ENCODE peak calls at places on chromosomes 1 and 21, in four cellular contexts. V is GM12891; L is psoas muscle; Q is stimulated activated CD8-positive, alpha-beta memory T cell treated with anti-CD3 and anti-CD28 coated beads, Interleukin-4, amount 100 ng/mL, for 1 hour. P is an unnamed sample.

GRCh38 chr1:51731998-51732397 is 115.1 kb downstream of the OSBPL9 start:
- DNase-seq in V (no peak), L (no peak), Q (no peak), P (no peak)

GRCh38 chr1:229022595-229023350 is 248.1 kb upstream of the RAB4A start:
- DNase-seq in V (no peak), L (no peak), Q (no peak), P (peak)

GRCh38 chr1:212485895-212486590 is 53.3 kb downstream of the NENF start:
- DNase-seq in V (no peak), L (peak), Q (no peak), P (peak)

GRCh38 chr1:1777510-1777909 is 760 bp downstream of the NADK start:
- DNase-seq in V (no peak), L (peak), Q (no peak), P (peak)

GRCh38 chr1:94236021-94236491 is 1.3 kb downstream of the ARHGAP29 start:
- DNase-seq in V (no peak), L (no peak), Q (no peak), P (no peak)

GRCh38 chr1:59375321-59376220 is 78.7 kb downstream of the FGGY start:
- DNase-seq in V (no peak), L (no peak), Q (no peak), P (no peak)

GRCh38 chr1:29478046-29478791 is 241.9 kb downstream of the PTPRU start:
- DNase-seq in V (no peak), L (no peak), Q (no peak), P (no peak)

GRCh38 chr1:59692591-59692990 is 122.2 kb upstream of the HOOK1 start:
- DNase-seq in V (no peak), L (no peak), Q (no peak), P (no peak)

GRCh38 chr1:170836146-170836545 is 99.2 kb upstream of the MROH9 start:
- DNase-seq in V (no peak), L (no peak), Q (no peak), P (no peak)

GRCh38 chr1:91217911-91218310 is 186.7 kb downstream of the HFM1 start:
- DNase-seq in V (no peak), L (no peak), Q (no peak), P (no peak)

GRCh38 chr1:203091761-203092330 is 6.0 kb upstream of the MYOG start:
- DNase-seq in V (no peak), L (no peak), Q (no peak), P (no peak)

GRCh38 chr1:30988045-30988444 is 77.5 kb downstream of the PUM1 start:
- DNase-seq in V (no peak), L (no peak), Q (no peak), P (no peak)

GRCh38 chr1:77134359-77134758 is 84.9 kb downstream of the PIGK start:
- DNase-seq in V (no peak), L (no peak), Q (no peak), P (peak)

GRCh38 chr21:38661296-38662223 is 144.2 kb upstream of the ETS2 start:
- DNase-seq in V (no peak), L (peak), Q (no peak), P (peak)

GRCh38 chr21:32977216-32977615 is 48.5 kb upstream of the OLIG2 start:
- DNase-seq in V (no peak), L (no peak), Q (no peak), P (no peak)

GRCh38 chr1:223844521-223844961 is 1.2 kb downstream of the TP53BP2 start:
- DNase-seq in V (no peak), L (no peak), Q (no peak), P (peak)

GRCh38 chr1:6302568-6302967 is 41.7 kb upstream of the GPR153 start:
- DNase-seq in V (no peak), L (no peak), Q (no peak), P (no peak)

GRCh38 chr21:40208960-40209359 is 341.7 kb downstream of the PCP4 start:
- DNase-seq in V (no peak), L (no peak), Q (no peak), P (no peak)

GRCh38 chr1:148309940-148310500 is 157.9 kb upstream of the NBPF11 start:
- DNase-seq in V (no peak), L (no peak), Q (no peak), P (no peak)

GRCh38 chr21:41677671-41678015 is 89.2 kb downstream of the RIPK4 start:
- DNase-seq in V (no peak), L (no peak), Q (no peak), P (no peak)